ENCODE peak calls at places on chromosomes 4 and X, in eight cellular contexts. T is T-cell; S is fibroblast of villous mesenchyme; M is effector memory CD8-positive, alpha-beta T cell; F is Ammon's horn; L is NCI-H1105 treated with DMSO at 0.1 percent for 48 hours; C is EH; R is SIG-M5. Z is an unnamed sample.

GRCh38 chr4:40231464-40231863 is 34.6 kb downstream of the RHOH start:
- DNase-seq in T (no peak), S (no peak), M (no peak), F (no peak), L (no peak), C (no peak), R (no peak), Z (no peak)

GRCh38 chr4:98822144-98822543 is 106.8 kb downstream of the EIF4E start:
- DNase-seq in T (no peak), S (no peak), M (no peak), F (no peak), L (no peak), C (no peak), R (no peak), Z (no peak)

GRCh38 chrX:150310881-150311280 is 52.2 kb upstream of the MAMLD1 start:
- DNase-seq in T (no peak), S (no peak), M (no peak), F (no peak), L (no peak), C (no peak), R (no peak), Z (no peak)

GRCh38 chrX:1355800-1356148 is 19.2 kb downstream of the IL3RA start:
- DNase-seq in T (no peak), S (no peak), M (no peak), F (no peak), L (no peak), C (no peak), R (no peak), Z (no peak)

GRCh38 chrX:56219702-56220101 is 12.5 kb upstream of the KLF8 start:
- DNase-seq in T (no peak), S (no peak), M (no peak), F (no peak), L (no peak), C (no peak), R (no peak), Z (peak; percentile 4)

GRCh38 chr4:38160487-38161207 is 200.4 kb downstream of the PTTG2 start:
- DNase-seq in T (peak; percentile 7), S (peak; percentile 98), M (no peak), F (no peak), L (no peak), C (peak; percentile 98), R (peak; percentile 32), Z (peak; percentile 89)

GRCh38 chr4:25180524-25181131 is 20.4 kb upstream of the SEPSECS start:
- DNase-seq in T (peak; percentile 21), S (peak; percentile 59), M (peak; percentile 21), F (no peak), L (peak; percentile 19), C (peak; percentile 61), R (no peak), Z (no peak)

GRCh38 chr4:138555584-138555983 is 313.4 kb upstream of the SLC7A11 start:
- DNase-seq in T (no peak), S (peak; percentile 37), M (no peak), F (no peak), L (no peak), C (peak; percentile 36), R (peak; percentile 1), Z (no peak)

GRCh38 chr4:95549246-95550138 is 719 bp upstream of the UNC5C start:
- DNase-seq in T (no peak), S (peak; percentile 58), M (no peak), F (peak; percentile 60), L (peak; percentile 13), C (peak; percentile 3), R (no peak), Z (no peak)

GRCh38 chr4:184099033-184099432 is 118.6 kb downstream of the ENPP6 start:
- DNase-seq in T (no peak), S (no peak), M (no peak), F (no peak), L (no peak), C (no peak), R (no peak), Z (no peak)

GRCh38 chrX:150536455-150537116 is 31.8 kb upstream of the MTM1 start:
- DNase-seq in T (no peak), S (no peak), M (no peak), F (no peak), L (no peak), C (no peak), R (no peak), Z (no peak)

GRCh38 chr4:21192367-21192766 is 492.1 kb downstream of the PACRGL start:
- DNase-seq in T (no peak), S (no peak), M (no peak), F (no peak), L (no peak), C (no peak), R (no peak), Z (no peak)

GRCh38 chr4:51942833-51943215 is 77.3 kb downstream of the LRRC66 start:
- DNase-seq in T (no peak), S (no peak), M (no peak), F (no peak), L (no peak), C (no peak), R (no peak), Z (no peak)

GRCh38 chr4:2363056-2363719 is 55.3 kb downstream of the ZFYVE28 start:
- DNase-seq in T (no peak), S (peak; percentile 28), M (no peak), F (no peak), L (no peak), C (peak; percentile 37), R (no peak), Z (no peak)

GRCh38 chr4:186240848-186241491 is 13.7 kb downstream of the KLKB1 start:
- DNase-seq in T (no peak), S (no peak), M (no peak), F (no peak), L (peak; percentile 61), C (no peak), R (no peak), Z (peak; percentile 5)

GRCh38 chrX:130680164-130681035 is 222.6 kb downstream of the ENOX2 start:
- DNase-seq in T (no peak), S (no peak), M (no peak), F (no peak), L (no peak), C (peak; percentile 55), R (no peak), Z (no peak)

GRCh38 chr4:37767546-37767945 is 58.9 kb upstream of the PGM2 start:
- DNase-seq in T (no peak), S (no peak), M (no peak), F (no peak), L (peak; percentile 69), C (peak; percentile 9), R (no peak), Z (peak; percentile 81)

GRCh38 chr4:82798168-82799005 is at the start of gene SCD5:
- DNase-seq in T (peak; percentile 28), S (peak; percentile 81), M (peak; percentile 47), F (peak; percentile 91), L (peak; percentile 75), C (peak; percentile 91), R (no peak), Z (peak; percentile 19)

GRCh38 chr4:2318476-2318875 is 56.6 kb upstream of the MXD4 start:
- DNase-seq in T (no peak), S (no peak), M (no peak), F (no peak), L (no peak), C (no peak), R (no peak), Z (no peak)

GRCh38 chr4:161581262-161581661 is 582.5 kb downstream of the FSTL5 start:
- DNase-seq in T (no peak), S (peak; percentile 62), M (no peak), F (peak; percentile 32), L (no peak), C (no peak), R (peak; percentile 35), Z (no peak)

GRCh38 chr4:77493829-77494551 is 111.6 kb upstream of the CXCL13 start:
- DNase-seq in T (no peak), S (no peak), M (no peak), F (no peak), L (no peak), C (peak; percentile 34), R (no peak), Z (no peak)

GRCh38 chr4:15354790-15355418 is 72.9 kb upstream of the C1QTNF7 start:
- DNase-seq in T (no peak), S (peak; percentile 48), M (no peak), F (no peak), L (no peak), C (no peak), R (no peak), Z (no peak)

GRCh38 chrX:40095588-40096394 is 2.0 kb downstream of the BCOR start:
- DNase-seq in T (no peak), S (peak; percentile 44), M (no peak), F (no peak), L (no peak), C (peak; percentile 42), R (no peak), Z (no peak)

GRCh38 chr4:54226399-54227260 is 2.5 kb upstream of the PDGFRA start:
- DNase-seq in T (no peak), S (peak; percentile 91), M (no peak), F (no peak), L (no peak), C (peak; percentile 78), R (no peak), Z (no peak)

GRCh38 chr4:33975996-33976395 is 2268.3 kb downstream of the ARAP2 start:
- DNase-seq in T (no peak), S (peak; percentile 68), M (no peak), F (no peak), L (no peak), C (no peak), R (no peak), Z (no peak)

GRCh38 chr4:152690706-152691651 is 11.2 kb upstream of the TMEM154 start:
- DNase-seq in T (no peak), S (no peak), M (no peak), F (no peak), L (peak; percentile 8), C (no peak), R (no peak), Z (peak; percentile 81)

GRCh38 chr4:23932186-23932585 is 42.3 kb upstream of the PPARGC1A start:
- DNase-seq in T (no peak), S (no peak), M (no peak), F (no peak), L (no peak), C (no peak), R (no peak), Z (no peak)

GRCh38 chr4:6951880-6952381 is 42.3 kb downstream of the TBC1D14 start:
- DNase-seq in T (no peak), S (no peak), M (peak; percentile 27), F (no peak), L (no peak), C (no peak), R (no peak), Z (no peak)

GRCh38 chrX:153153516-153153915 is 25.6 kb upstream of the MAGEA1 start:
- DNase-seq in T (no peak), S (no peak), M (no peak), F (no peak), L (no peak), C (no peak), R (no peak), Z (no peak)

GRCh38 chr4:135249006-135249405 is 1047.4 kb upstream of the PABPC4L start:
- DNase-seq in T (no peak), S (no peak), M (no peak), F (no peak), L (no peak), C (no peak), R (no peak), Z (no peak)

GRCh38 chr4:59655996-59656395 is 1544.1 kb upstream of the ADGRL3 start:
- DNase-seq in T (no peak), S (no peak), M (no peak), F (no peak), L (no peak), C (no peak), R (no peak), Z (no peak)

GRCh38 chr4:14168919-14169318 is 541.4 kb upstream of the BOD1L1 start:
- DNase-seq in T (no peak), S (peak; percentile 60), M (no peak), F (no peak), L (peak; percentile 79), C (peak; percentile 87), R (no peak), Z (peak; percentile 17)

GRCh38 chrX:37454537-37455285 is 105.5 kb downstream of the PRRG1 start:
- DNase-seq in T (no peak), S (no peak), M (no peak), F (no peak), L (no peak), C (peak; percentile 51), R (no peak), Z (no peak)

GRCh38 chr4:7812191-7812860 is 127.3 kb downstream of the AFAP1 start:
- DNase-seq in T (no peak), S (no peak), M (no peak), F (no peak), L (no peak), C (no peak), R (no peak), Z (no peak)